ENCODE peak calls at places on chromosomes 6 and 20, in ten cellular contexts. One of them, this sample, is unnamed.

GRCh38 chr20:16392346-16392745 is 180.9 kb downstream of the KIF16B start:
- DNase-seq in midbrain: no peak
- DNase-seq in activated CD8-positive, alpha-beta memory T cell treated with anti-CD3 and anti-CD28 coated beads for 24 hours: no peak
- DNase-seq in T47D: no peak
- DNase-seq in HFFc6: no peak
- DNase-seq in T-helper 1 cell: no peak
- DNase-seq in WTC11: no peak
- DNase-seq in T-helper 2 cell: no peak
- DNase-seq in epithelial cell of esophagus: no peak
- DNase-seq in activated gamma-delta T cell treated with Interleukin-2 at 50 U/mL for 16 hours: no peak
- DNase-seq in this sample: no peak

GRCh38 chr20:13333036-13333435 is 112.0 kb downstream of the ISM1 start:
- DNase-seq in midbrain: no peak
- DNase-seq in activated CD8-positive, alpha-beta memory T cell treated with anti-CD3 and anti-CD28 coated beads for 24 hours: no peak
- DNase-seq in T47D: no peak
- DNase-seq in HFFc6: no peak
- DNase-seq in T-helper 1 cell: no peak
- DNase-seq in WTC11: no peak
- DNase-seq in T-helper 2 cell: no peak
- DNase-seq in epithelial cell of esophagus: no peak
- DNase-seq in activated gamma-delta T cell treated with Interleukin-2 at 50 U/mL for 16 hours: no peak
- DNase-seq in this sample: no peak

GRCh38 chr6:24154121-24154520 is 28.1 kb downstream of the NRSN1 start:
- DNase-seq in midbrain: no peak
- DNase-seq in activated CD8-positive, alpha-beta memory T cell treated with anti-CD3 and anti-CD28 coated beads for 24 hours: no peak
- DNase-seq in T47D: no peak
- DNase-seq in HFFc6: no peak
- DNase-seq in T-helper 1 cell: no peak
- DNase-seq in WTC11: no peak
- DNase-seq in T-helper 2 cell: no peak
- DNase-seq in epithelial cell of esophagus: peak
- DNase-seq in activated gamma-delta T cell treated with Interleukin-2 at 50 U/mL for 16 hours: no peak
- DNase-seq in this sample: peak

GRCh38 chr20:51021067-51022025 is 1.6 kb downstream of the KCNG1 start:
- DNase-seq in midbrain: no peak
- DNase-seq in activated CD8-positive, alpha-beta memory T cell treated with anti-CD3 and anti-CD28 coated beads for 24 hours: no peak
- DNase-seq in T47D: no peak
- DNase-seq in HFFc6: no peak
- DNase-seq in T-helper 1 cell: no peak
- DNase-seq in WTC11: no peak
- DNase-seq in T-helper 2 cell: no peak
- DNase-seq in epithelial cell of esophagus: peak
- DNase-seq in activated gamma-delta T cell treated with Interleukin-2 at 50 U/mL for 16 hours: no peak
- DNase-seq in this sample: no peak

GRCh38 chr6:74597840-74598239 is 608.0 kb downstream of the COL12A1 start:
- DNase-seq in midbrain: no peak
- DNase-seq in activated CD8-positive, alpha-beta memory T cell treated with anti-CD3 and anti-CD28 coated beads for 24 hours: no peak
- DNase-seq in T47D: no peak
- DNase-seq in HFFc6: no peak
- DNase-seq in T-helper 1 cell: no peak
- DNase-seq in WTC11: no peak
- DNase-seq in T-helper 2 cell: no peak
- DNase-seq in epithelial cell of esophagus: no peak
- DNase-seq in activated gamma-delta T cell treated with Interleukin-2 at 50 U/mL for 16 hours: no peak
- DNase-seq in this sample: no peak

GRCh38 chr6:1678966-1679690 is 69.4 kb downstream of the FOXC1 start:
- DNase-seq in midbrain: no peak
- DNase-seq in activated CD8-positive, alpha-beta memory T cell treated with anti-CD3 and anti-CD28 coated beads for 24 hours: no peak
- DNase-seq in T47D: no peak
- DNase-seq in HFFc6: no peak
- DNase-seq in T-helper 1 cell: no peak
- DNase-seq in WTC11: no peak
- DNase-seq in T-helper 2 cell: no peak
- DNase-seq in epithelial cell of esophagus: no peak
- DNase-seq in activated gamma-delta T cell treated with Interleukin-2 at 50 U/mL for 16 hours: no peak
- DNase-seq in this sample: no peak

GRCh38 chr6:157496534-157497095 is 115.6 kb downstream of the ZDHHC14 start:
- DNase-seq in midbrain: no peak
- DNase-seq in activated CD8-positive, alpha-beta memory T cell treated with anti-CD3 and anti-CD28 coated beads for 24 hours: no peak
- DNase-seq in T47D: no peak
- DNase-seq in HFFc6: no peak
- DNase-seq in T-helper 1 cell: no peak
- DNase-seq in WTC11: no peak
- DNase-seq in T-helper 2 cell: no peak
- DNase-seq in epithelial cell of esophagus: no peak
- DNase-seq in activated gamma-delta T cell treated with Interleukin-2 at 50 U/mL for 16 hours: no peak
- DNase-seq in this sample: no peak

GRCh38 chr20:21184810-21185209 is 58.9 kb downstream of the KIZ start:
- DNase-seq in midbrain: no peak
- DNase-seq in activated CD8-positive, alpha-beta memory T cell treated with anti-CD3 and anti-CD28 coated beads for 24 hours: no peak
- DNase-seq in T47D: no peak
- DNase-seq in HFFc6: no peak
- DNase-seq in T-helper 1 cell: no peak
- DNase-seq in WTC11: no peak
- DNase-seq in T-helper 2 cell: no peak
- DNase-seq in epithelial cell of esophagus: peak
- DNase-seq in activated gamma-delta T cell treated with Interleukin-2 at 50 U/mL for 16 hours: no peak
- DNase-seq in this sample: peak

GRCh38 chr6:167107787-167108186 is 15.1 kb upstream of the CCR6 start:
- DNase-seq in midbrain: no peak
- DNase-seq in activated CD8-positive, alpha-beta memory T cell treated with anti-CD3 and anti-CD28 coated beads for 24 hours: no peak
- DNase-seq in T47D: no peak
- DNase-seq in HFFc6: no peak
- DNase-seq in T-helper 1 cell: no peak
- DNase-seq in WTC11: no peak
- DNase-seq in T-helper 2 cell: no peak
- DNase-seq in epithelial cell of esophagus: no peak
- DNase-seq in activated gamma-delta T cell treated with Interleukin-2 at 50 U/mL for 16 hours: no peak
- DNase-seq in this sample: no peak

GRCh38 chr6:31462964-31463940 is 34.7 kb upstream of the MICB start:
- DNase-seq in midbrain: peak
- DNase-seq in activated CD8-positive, alpha-beta memory T cell treated with anti-CD3 and anti-CD28 coated beads for 24 hours: peak
- DNase-seq in T47D: peak
- DNase-seq in HFFc6: peak
- DNase-seq in T-helper 1 cell: peak
- DNase-seq in WTC11: peak
- DNase-seq in T-helper 2 cell: peak
- DNase-seq in epithelial cell of esophagus: peak
- DNase-seq in activated gamma-delta T cell treated with Interleukin-2 at 50 U/mL for 16 hours: peak
- DNase-seq in this sample: peak

GRCh38 chr6:85118233-85118632 is 331.6 kb upstream of the NT5E start:
- DNase-seq in midbrain: no peak
- DNase-seq in activated CD8-positive, alpha-beta memory T cell treated with anti-CD3 and anti-CD28 coated beads for 24 hours: no peak
- DNase-seq in T47D: no peak
- DNase-seq in HFFc6: no peak
- DNase-seq in T-helper 1 cell: no peak
- DNase-seq in WTC11: peak
- DNase-seq in T-helper 2 cell: no peak
- DNase-seq in epithelial cell of esophagus: no peak
- DNase-seq in activated gamma-delta T cell treated with Interleukin-2 at 50 U/mL for 16 hours: no peak
- DNase-seq in this sample: no peak

GRCh38 chr20:50320910-50321796 is 130.5 kb downstream of the CEBPB start:
- DNase-seq in midbrain: no peak
- DNase-seq in activated CD8-positive, alpha-beta memory T cell treated with anti-CD3 and anti-CD28 coated beads for 24 hours: no peak
- DNase-seq in T47D: peak
- DNase-seq in HFFc6: peak
- DNase-seq in T-helper 1 cell: no peak
- DNase-seq in WTC11: peak
- DNase-seq in T-helper 2 cell: no peak
- DNase-seq in epithelial cell of esophagus: peak
- DNase-seq in activated gamma-delta T cell treated with Interleukin-2 at 50 U/mL for 16 hours: no peak
- DNase-seq in this sample: peak

GRCh38 chr6:107647439-107647948 is 157.6 kb downstream of the SOBP start:
- DNase-seq in midbrain: no peak
- DNase-seq in activated CD8-positive, alpha-beta memory T cell treated with anti-CD3 and anti-CD28 coated beads for 24 hours: no peak
- DNase-seq in T47D: no peak
- DNase-seq in HFFc6: no peak
- DNase-seq in T-helper 1 cell: no peak
- DNase-seq in WTC11: no peak
- DNase-seq in T-helper 2 cell: no peak
- DNase-seq in epithelial cell of esophagus: no peak
- DNase-seq in activated gamma-delta T cell treated with Interleukin-2 at 50 U/mL for 16 hours: no peak
- DNase-seq in this sample: no peak

GRCh38 chr6:53894086-53894485 is 99.3 kb downstream of the LRRC1 start:
- DNase-seq in midbrain: peak
- DNase-seq in activated CD8-positive, alpha-beta memory T cell treated with anti-CD3 and anti-CD28 coated beads for 24 hours: peak
- DNase-seq in T47D: no peak
- DNase-seq in HFFc6: peak
- DNase-seq in T-helper 1 cell: no peak
- DNase-seq in WTC11: no peak
- DNase-seq in T-helper 2 cell: peak
- DNase-seq in epithelial cell of esophagus: peak
- DNase-seq in activated gamma-delta T cell treated with Interleukin-2 at 50 U/mL for 16 hours: no peak
- DNase-seq in this sample: no peak

GRCh38 chr20:46151936-46152335 is 33.8 kb downstream of the CD40 start:
- DNase-seq in midbrain: no peak
- DNase-seq in activated CD8-positive, alpha-beta memory T cell treated with anti-CD3 and anti-CD28 coated beads for 24 hours: no peak
- DNase-seq in T47D: peak
- DNase-seq in HFFc6: no peak
- DNase-seq in T-helper 1 cell: no peak
- DNase-seq in WTC11: peak
- DNase-seq in T-helper 2 cell: no peak
- DNase-seq in epithelial cell of esophagus: no peak
- DNase-seq in activated gamma-delta T cell treated with Interleukin-2 at 50 U/mL for 16 hours: no peak
- DNase-seq in this sample: no peak

GRCh38 chr6:137286926-137287325 is 67.7 kb upstream of the IFNGR1 start:
- DNase-seq in midbrain: no peak
- DNase-seq in activated CD8-positive, alpha-beta memory T cell treated with anti-CD3 and anti-CD28 coated beads for 24 hours: no peak
- DNase-seq in T47D: no peak
- DNase-seq in HFFc6: no peak
- DNase-seq in T-helper 1 cell: no peak
- DNase-seq in WTC11: no peak
- DNase-seq in T-helper 2 cell: no peak
- DNase-seq in epithelial cell of esophagus: peak
- DNase-seq in activated gamma-delta T cell treated with Interleukin-2 at 50 U/mL for 16 hours: no peak
- DNase-seq in this sample: no peak